ENCODE peak calls at places on chromosome 10, in four cellular contexts. S, L, U and N are unnamed samples.

GRCh38 chr10:117391436-117392205 is 16.4 kb upstream of the PDZD8 start:
- DNase-seq in S (no peak), U (no peak), L (peak), N (no peak)

GRCh38 chr10:125148021-125148439 is 12.3 kb downstream of the CTBP2 start:
- DNase-seq in U (no peak), S (peak), L (no peak), N (peak)

GRCh38 chr10:44801383-44802327 is 109.5 kb upstream of the TMEM72 start:
- DNase-seq in L (peak), U (no peak), S (no peak), N (no peak)

GRCh38 chr10:73859441-73860049 is 14.8 kb downstream of the CAMK2G start:
- DNase-seq in U (peak), L (no peak), S (no peak), N (no peak)

GRCh38 chr10:29039659-29040309 is 249.1 kb upstream of the LYZL1 start:
- DNase-seq in U (no peak), L (no peak), S (no peak), N (no peak)

GRCh38 chr10:111089293-111089692 is 12.5 kb downstream of the ADRA2A start:
- DNase-seq in U (no peak), L (no peak), S (no peak), N (no peak)

GRCh38 chr10:81704596-81704995 is 170.4 kb upstream of the NRG3 start:
- DNase-seq in S (no peak), U (no peak), L (no peak), N (no peak)

GRCh38 chr10:86946215-86947170 is 10.9 kb downstream of the MMRN2 start:
- DNase-seq in L (no peak), S (no peak), U (no peak), N (peak)

GRCh38 chr10:43963793-43964425 is 315.2 kb upstream of the ZNF32 start:
- DNase-seq in U (no peak), L (no peak), S (no peak), N (no peak)

GRCh38 chr10:124565565-124566221 is 104.1 kb downstream of the LHPP start:
- DNase-seq in U (no peak), S (peak), L (peak), N (peak)

GRCh38 chr10:123642697-123643096 is 23.5 kb upstream of the GPR26 start:
- DNase-seq in S (no peak), L (peak), U (no peak), N (no peak)

GRCh38 chr10:66772511-66772910 is 153.3 kb upstream of the LRRTM3 start:
- DNase-seq in L (no peak), U (no peak), S (no peak), N (no peak)

GRCh38 chr10:107689318-107689717 is 524.8 kb upstream of the SORCS1 start:
- DNase-seq in S (no peak), U (no peak), L (no peak), N (no peak)

GRCh38 chr10:30247704-30248103 is 101.4 kb downstream of the MTPAP start:
- DNase-seq in L (no peak), S (no peak), U (no peak), N (no peak)

GRCh38 chr10:117320050-117320665 is 55.1 kb downstream of the PDZD8 start:
- DNase-seq in U (no peak), S (peak), L (peak), N (no peak)

GRCh38 chr10:77892021-77892739 is 34.4 kb downstream of the DLG5 start:
- DNase-seq in L (no peak), U (no peak), S (no peak), N (no peak)

GRCh38 chr10:71720304-71720672 is 710 bp upstream of the C10orf105 start:
- DNase-seq in S (no peak), L (no peak), U (no peak), N (no peak)

GRCh38 chr10:47198221-47198620 is 101.8 kb upstream of the GDF10 start:
- DNase-seq in L (no peak), S (no peak), U (no peak), N (no peak)
- TF ChIP-seq CREM in L (no peak), S (no peak), U (no peak), N (no peak)

GRCh38 chr10:132859084-132859855 is 73.3 kb upstream of the NKX6-2 start:
- DNase-seq in S (no peak), L (no peak), U (no peak), N (peak)
- TF ChIP-seq CREM in S (no peak), L (no peak), U (no peak), N (no peak)

GRCh38 chr10:486668-487067 is 202.8 kb downstream of the DIP2C start:
- DNase-seq in L (no peak), U (no peak), S (no peak), N (no peak)
- TF ChIP-seq CREM in L (no peak), U (no peak), S (no peak), N (no peak)

DNA sequence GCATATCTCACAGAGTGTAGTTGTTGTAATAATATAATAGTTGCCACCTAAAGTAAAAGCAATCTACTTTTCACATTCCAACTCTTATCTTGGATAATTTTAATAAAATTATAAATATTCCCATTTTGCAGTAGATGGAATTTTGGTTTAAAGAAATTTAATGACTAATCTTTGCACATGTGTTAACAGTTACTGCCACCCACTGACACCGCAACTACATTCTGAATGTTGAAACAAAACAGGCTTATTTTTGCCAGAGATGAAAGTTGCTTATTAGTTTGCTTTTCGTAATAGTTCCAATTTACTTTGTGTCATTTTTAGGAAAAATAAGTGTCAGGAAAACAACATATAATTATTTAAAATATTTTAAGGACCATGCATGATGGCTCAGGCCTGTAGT is 557.5 kb upstream of the PCDH15 start:
- DNase-seq in S (no peak), L (no peak), U (no peak), N (no peak)
- TF ChIP-seq CREM in S (no peak), L (no peak), U (no peak), N (no peak)

GRCh38 chr10:133262696-133263095 is 14.0 kb downstream of the ADAM8 start:
- DNase-seq in U (no peak), L (no peak), S (no peak), N (no peak)
- TF ChIP-seq CREM in U (no peak), L (no peak), S (no peak), N (no peak)

DNA sequence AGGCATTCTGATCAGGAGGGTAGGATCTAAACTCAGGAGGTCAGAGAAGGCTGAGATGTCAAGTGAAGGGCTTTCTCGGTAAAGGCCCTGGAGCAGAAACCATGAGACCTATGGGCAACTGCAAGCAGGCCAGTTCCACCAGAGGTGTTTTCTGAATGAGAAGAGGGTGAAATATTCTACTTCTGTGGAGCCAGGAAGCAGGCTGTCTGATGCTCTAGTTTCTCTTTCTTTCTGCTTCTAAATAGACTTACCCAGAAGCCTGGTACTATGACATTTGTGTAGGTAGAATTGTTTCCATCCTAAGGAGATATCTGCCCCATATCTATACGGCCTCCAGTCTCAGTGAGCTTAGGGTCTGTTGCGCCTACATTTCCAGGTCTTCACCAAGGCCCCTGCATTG is 73.4 kb upstream of the CC2D2B start:
- DNase-seq in U (no peak), S (no peak), L (no peak), N (no peak)
- TF ChIP-seq CREM in U (peak), S (no peak), L (no peak), N (no peak)

GRCh38 chr10:46223064-46223480 is 63.7 kb upstream of the ANTXRL start:
- DNase-seq in L (no peak), S (no peak), U (no peak), N (no peak)
- TF ChIP-seq CREM in L (no peak), S (no peak), U (no peak), N (no peak)

GRCh38 chr10:47137311-47137851 is 162.6 kb upstream of the GDF10 start:
- DNase-seq in S (no peak), L (no peak), U (no peak), N (no peak)
- TF ChIP-seq CREM in S (no peak), L (no peak), U (no peak), N (no peak)

GRCh38 chr10:50417906-50418697 is 166.8 kb upstream of the ASAH2 start:
- DNase-seq in U (peak), L (peak), S (peak), N (peak)
- TF ChIP-seq CREM in U (no peak), L (no peak), S (peak), N (peak)